ENCODE peak calls at places on chromosomes 6 and 20, in six cellular contexts. V is stimulated activated CD4-positive, alpha-beta T cell treated with anti-CD3 and anti-CD28 coated beads, TNF-alpha, amount 100 ng/mL, for 48 hours; Z is hepatic stellate cell; O is activated effector memory CD4-positive, alpha-beta T cell treated with anti-CD3 and anti-CD28 coated beads, Interleukin-2, amount 50 U/mL, for 16 hours; D is AG09309; S is activated CD4-positive, alpha-beta T cell treated with anti-CD3 and anti-CD28 coated beads, Interleukin-2, amount 50 U/mL, for 1 hour. J is an unnamed sample.
A peak's percentile ranks its signal among the peaks of the same experiment; 100 is the strongest.

GRCh38 chr6:153994004-153994403 is 45.0 kb upstream of the OPRM1 start:
- DNase-seq in V (no peak), Z (no peak), O (no peak), D (no peak), S (no peak), J (no peak)

GRCh38 chr20:20668639-20669038 is 43.8 kb downstream of the RALGAPA2 start:
- DNase-seq in V (no peak), Z (no peak), O (no peak), D (no peak), S (no peak), J (peak; percentile 14)

GRCh38 chr6:37137201-37137880 is 32.6 kb upstream of the PIM1 start:
- DNase-seq in V (peak; percentile 34), Z (peak; percentile 93), O (peak; percentile 71), D (peak; percentile 95), S (peak; percentile 11), J (peak; percentile 99)

GRCh38 chr6:117484052-117484646 is 1.7 kb downstream of the DCBLD1 start:
- DNase-seq in V (no peak), Z (no peak), O (no peak), D (no peak), S (no peak), J (no peak)

GRCh38 chr6:7311920-7312615 is 931 bp downstream of the SSR1 start:
- DNase-seq in V (no peak), Z (no peak), O (no peak), D (no peak), S (no peak), J (peak; percentile 27)

GRCh38 chr20:20321917-20322316 is 46.0 kb upstream of the INSM1 start:
- DNase-seq in V (no peak), Z (no peak), O (no peak), D (no peak), S (no peak), J (no peak)

GRCh38 chr6:54315692-54316091 is 7.5 kb downstream of the TINAG start:
- DNase-seq in V (no peak), Z (no peak), O (no peak), D (no peak), S (no peak), J (no peak)

GRCh38 chr6:41505084-41506049 is 40.8 kb upstream of the FOXP4 start:
- DNase-seq in V (no peak), Z (peak; percentile 66), O (no peak), D (peak; percentile 44), S (no peak), J (peak; percentile 85)

GRCh38 chr20:59403261-59403961 is 103.0 kb downstream of the EDN3 start:
- DNase-seq in V (peak; percentile 35), Z (peak; percentile 53), O (peak; percentile 88), D (no peak), S (peak; percentile 75), J (no peak)

GRCh38 chr20:59696476-59696875 is 92.1 kb downstream of the PHACTR3 start:
- DNase-seq in V (no peak), Z (no peak), O (no peak), D (no peak), S (no peak), J (no peak)

GRCh38 chr20:51346686-51347485 is 195.6 kb downstream of the NFATC2 start:
- DNase-seq in V (no peak), Z (no peak), O (no peak), D (peak; percentile 57), S (no peak), J (peak; percentile 75)

GRCh38 chr20:32506721-32507120 is 78.4 kb downstream of the NOL4L start:
- DNase-seq in V (no peak), Z (no peak), O (peak; percentile 41), D (no peak), S (no peak), J (no peak)

GRCh38 chr6:39803872-39804271 is 11.7 kb downstream of the DAAM2 start:
- DNase-seq in V (no peak), Z (no peak), O (no peak), D (no peak), S (no peak), J (no peak)

GRCh38 chr20:44166477-44166876 is 20.5 kb downstream of the JPH2 start:
- DNase-seq in V (no peak), Z (peak; percentile 89), O (no peak), D (no peak), S (no peak), J (peak; percentile 65)

GRCh38 chr20:23920408-23920780 is 40.8 kb upstream of the CST5 start:
- DNase-seq in V (no peak), Z (no peak), O (no peak), D (no peak), S (no peak), J (no peak)

GRCh38 chr6:80548496-80548895 is 442.0 kb downstream of the BCKDHB start:
- DNase-seq in V (no peak), Z (no peak), O (no peak), D (peak; percentile 94), S (no peak), J (peak; percentile 69)

GRCh38 chr20:61127311-61128044 is 124.6 kb upstream of the CDH4 start:
- DNase-seq in V (no peak), Z (peak; percentile 78), O (no peak), D (peak; percentile 16), S (no peak), J (peak; percentile 88)

GRCh38 chr6:41672816-41673703 is 34.8 kb downstream of the MDFI start:
- DNase-seq in V (no peak), Z (no peak), O (peak; percentile 55), D (no peak), S (no peak), J (no peak)

GRCh38 chr6:151661928-151662327 is 145.6 kb upstream of the ESR1 start:
- DNase-seq in V (no peak), Z (no peak), O (no peak), D (no peak), S (no peak), J (no peak)

GRCh38 chr20:62186887-62187866 is 4.3 kb downstream of the MTG2 start:
- DNase-seq in V (no peak), Z (peak; percentile 46), O (no peak), D (no peak), S (no peak), J (peak; percentile 27)

GRCh38 chr20:32045999-32046398 is 6.0 kb upstream of the HCK start:
- DNase-seq in V (no peak), Z (no peak), O (no peak), D (no peak), S (no peak), J (no peak)

GRCh38 chr6:107144014-107144413 is 28.7 kb upstream of the BEND3 start:
- DNase-seq in V (no peak), Z (no peak), O (no peak), D (no peak), S (no peak), J (no peak)

GRCh38 chr20:62578294-62578897 is 63.9 kb upstream of the SLCO4A1 start:
- DNase-seq in V (no peak), Z (no peak), O (no peak), D (no peak), S (no peak), J (no peak)

GRCh38 chr20:51156041-51156795 is 133.3 kb upstream of the KCNG1 start:
- DNase-seq in V (no peak), Z (no peak), O (no peak), D (peak; percentile 44), S (no peak), J (peak; percentile 20)

GRCh38 chr6:117568247-117568646 is 34.1 kb downstream of the GOPC start:
- DNase-seq in V (no peak), Z (no peak), O (no peak), D (no peak), S (no peak), J (no peak)

GRCh38 chr6:44003345-44004061 is 123.7 kb downstream of the MRPL14 start:
- DNase-seq in V (no peak), Z (no peak), O (no peak), D (no peak), S (no peak), J (no peak)

GRCh38 chr20:32359633-32360332 is 1.7 kb downstream of the ASXL1 start:
- DNase-seq in V (no peak), Z (peak; percentile 70), O (no peak), D (no peak), S (no peak), J (peak; percentile 32)

GRCh38 chr6:56356431-56356830 is 109.1 kb upstream of the COL21A1 start:
- DNase-seq in V (no peak), Z (no peak), O (no peak), D (no peak), S (no peak), J (peak; percentile 55)

GRCh38 chr20:49925901-49926454 is 10.2 kb upstream of the RNF114 start:
- DNase-seq in V (no peak), Z (no peak), O (no peak), D (no peak), S (no peak), J (no peak)

GRCh38 chr20:63554361-63555278 is 661 bp downstream of the FNDC11 start:
- DNase-seq in V (no peak), Z (no peak), O (no peak), D (no peak), S (no peak), J (no peak)

GRCh38 chr6:118783931-118784528 is 109.9 kb upstream of the ASF1A start:
- DNase-seq in V (no peak), Z (no peak), O (no peak), D (no peak), S (no peak), J (no peak)

GRCh38 chr6:1256435-1257008 is 55.4 kb upstream of the FOXQ1 start:
- DNase-seq in V (no peak), Z (no peak), O (no peak), D (no peak), S (no peak), J (no peak)

GRCh38 chr6:113920663-113921267 is 50.2 kb downstream of the HDAC2 start:
- DNase-seq in V (no peak), Z (no peak), O (no peak), D (no peak), S (no peak), J (no peak)